ENCODE peak calls at places on chromosomes 7 and 10, in four cellular contexts. D is mammary epithelial cell, V is fibroblast of lung, J is IMR-90. R is an unnamed sample. For H3K27me3, the result is how much of the 10 kb centered on the place peaks cover.

GRCh38 chr10:129916506-129916995 is 47.5 kb downstream of the EBF3 start:
- DNase-seq in D (no peak), J (no peak), V (no peak), R (no peak)

GRCh38 chr7:44050915-44051560 is 6.5 kb downstream of the DBNL start:
- DNase-seq in J (no peak), V (no peak), D (no peak), R (no peak)

GRCh38 chr10:120941468-120941867 is 90.3 kb downstream of the WDR11 start:
- DNase-seq in J (no peak), V (no peak), D (no peak), R (no peak)

GRCh38 chr10:33287112-33287511 is 47.4 kb downstream of the NRP1 start:
- DNase-seq in D (no peak), J (no peak), V (no peak), R (no peak)

GRCh38 chr10:178208-178607 is 43.0 kb downstream of the ZMYND11 start:
- DNase-seq in D (peak), J (peak), V (peak), R (no peak)

GRCh38 chr7:157690058-157690832 is 353.4 kb downstream of the DNAJB6 start:
- DNase-seq in V (no peak), D (peak), J (no peak), R (peak)

GRCh38 chr10:29957887-29958330 is 101.5 kb downstream of the JCAD start:
- DNase-seq in D (no peak), J (no peak), V (peak), R (peak)

GRCh38 chr10:3068201-3068967 is 1.0 kb downstream of the PFKP start:
- DNase-seq in J (peak), V (peak), D (peak), R (peak)

GRCh38 chr7:13829231-13829630 is 160.2 kb downstream of the ETV1 start:
- DNase-seq in D (no peak), V (peak), J (peak), R (no peak)

GRCh38 chr7:18357691-18358090 is 137.9 kb upstream of the HDAC9 start:
- DNase-seq in J (peak), V (no peak), D (peak), R (no peak)

GRCh38 chr7:70092314-70093303 is 494.3 kb downstream of the AUTS2 start:
- DNase-seq in D (no peak), J (peak), V (peak), R (no peak)

GRCh38 chr7:87060288-87060537 is 759 bp upstream of the ELAPOR2 start:
- DNase-seq in V (no peak), J (no peak), D (no peak), R (no peak)

GRCh38 chr10:113872139-113873030 is 17.9 kb downstream of the NHLRC2 start:
- DNase-seq in J (no peak), D (no peak), V (no peak), R (no peak)
- TF ChIP-seq CTCF in J (no peak), D (no peak), V (no peak), R (no peak)

GRCh38 chr7:432933-433332 is 86.7 kb downstream of the PDGFA start:
- DNase-seq in V (no peak), D (no peak), J (no peak), R (no peak)
- H3K27me3 ChIP-seq in V (under half), D (under half), J (under half), R (under half)

GRCh38 chr7:128880791-128881457 is 18.3 kb downstream of the ATP6V1F start:
- DNase-seq in V (no peak), D (no peak), J (no peak), R (no peak)

GRCh38 chr7:128878226-128879105 is 15.8 kb downstream of the ATP6V1F start:
- DNase-seq in V (no peak), D (no peak), J (no peak), R (no peak)

GRCh38 chr7:128881458-128882125 is 18.9 kb downstream of the ATP6V1F start:
- DNase-seq in V (no peak), J (no peak), D (no peak), R (no peak)

GRCh38 chr7:128879461-128879938 is 16.8 kb downstream of the ATP6V1F start:
- DNase-seq in V (no peak), D (no peak), J (no peak), R (no peak)

GRCh38 chr7:128879939-128880746 is 17.5 kb downstream of the ATP6V1F start:
- DNase-seq in J (peak), V (peak), D (peak), R (peak)
- TF ChIP-seq CTCF in J (peak), V (peak), D (peak), R (peak)

GRCh38 chr10:25177754-25178135 is 2.9 kb downstream of the GPR158 start:
- DNase-seq in V (no peak), D (no peak), J (no peak), R (no peak)

GRCh38 chr10:25178411-25178810 is 3.6 kb downstream of the GPR158 start:
- DNase-seq in V (no peak), J (no peak), D (no peak), R (no peak)

GRCh38 chr10:25176421-25176968 is 1.7 kb downstream of the GPR158 start:
- DNase-seq in V (no peak), D (no peak), J (no peak), R (no peak)

GRCh38 chr10:25175527-25176420 is 973 bp downstream of the GPR158 start:
- DNase-seq in D (no peak), V (no peak), J (no peak), R (no peak)

GRCh38 chr10:25177093-25177753 is 2.4 kb downstream of the GPR158 start:
- DNase-seq in J (no peak), D (no peak), V (no peak), R (no peak)
- H3K27me3 ChIP-seq in J (under half), D (under half), V (under half), R (under half)

GRCh38 chr10:34815174-34816066 is at the start of gene PARD3:
- DNase-seq in V (peak), J (peak), D (peak), R (no peak)

GRCh38 chr10:34814228-34815173 is 595 bp downstream of the PARD3 start:
- DNase-seq in D (peak), V (peak), J (peak), R (no peak)

GRCh38 chr10:34817586-34817985 is 2.5 kb upstream of the PARD3 start:
- DNase-seq in J (no peak), V (no peak), D (no peak), R (no peak)

GRCh38 chr10:34817054-34817453 is 2.0 kb upstream of the PARD3 start:
- DNase-seq in D (no peak), J (no peak), V (no peak), R (no peak)

GRCh38 chr10:34816067-34817002 is 1.2 kb upstream of the PARD3 start:
- DNase-seq in V (peak), D (no peak), J (peak), R (no peak)
- TF ChIP-seq CTCF in V (peak), D (no peak), J (no peak), R (no peak)

GRCh38 chr7:155569681-155570080 is 23.3 kb upstream of the CNPY1 start:
- DNase-seq in J (no peak), D (no peak), V (no peak), R (no peak)
- H3K27me3 ChIP-seq in J (under half), D (under half), V (under half), R (under half)

GRCh38 chr7:67724435-67724834 is 727.8 kb downstream of the TYW1 start:
- DNase-seq in D (no peak), V (no peak), J (no peak), R (no peak)

GRCh38 chr7:67725437-67725836 is 728.8 kb downstream of the TYW1 start:
- DNase-seq in V (no peak), D (no peak), J (no peak), R (no peak)

GRCh38 chr7:67724955-67725354 is 728.3 kb downstream of the TYW1 start:
- DNase-seq in J (no peak), V (no peak), D (no peak), R (no peak)

DNA sequence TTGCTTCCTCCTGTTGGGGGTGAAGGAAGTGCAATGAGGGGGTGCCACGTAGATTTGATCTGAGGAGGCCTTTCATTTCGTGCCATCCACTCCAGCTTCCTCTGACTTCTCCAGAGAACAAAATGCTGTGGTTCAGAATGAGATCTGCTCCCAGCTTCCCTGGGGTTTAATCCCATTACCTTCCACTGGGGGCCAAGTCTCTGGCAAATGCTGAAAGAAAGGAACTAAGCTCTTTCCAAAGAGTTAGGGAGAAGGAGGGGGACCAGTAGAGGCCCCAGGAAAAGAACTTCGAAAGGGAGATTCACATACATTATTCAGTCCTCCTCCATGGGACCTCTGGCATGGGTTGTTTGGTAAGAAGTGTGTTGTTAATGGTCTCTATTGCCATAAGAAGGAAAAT is 727.0 kb downstream of the TYW1 start:
- DNase-seq in D (no peak), J (no peak), V (no peak), R (no peak)
- TF ChIP-seq CTCF in D (no peak), J (no peak), V (no peak), R (no peak)

GRCh38 chr7:148501707-148502139 is 88.8 kb upstream of the C7orf33 start:
- DNase-seq in J (no peak), D (no peak), V (no peak), R (no peak)
- H3K27me3 ChIP-seq in J (under half), D (under half), V (under half), R (under half)

GRCh38 chr10:114571316-114571999 is 86.6 kb downstream of the ABLIM1 start:
- DNase-seq in V (no peak), J (no peak), D (no peak), R (no peak)
- TF ChIP-seq CTCF in V (no peak), J (no peak), D (peak), R (no peak)

DNA sequence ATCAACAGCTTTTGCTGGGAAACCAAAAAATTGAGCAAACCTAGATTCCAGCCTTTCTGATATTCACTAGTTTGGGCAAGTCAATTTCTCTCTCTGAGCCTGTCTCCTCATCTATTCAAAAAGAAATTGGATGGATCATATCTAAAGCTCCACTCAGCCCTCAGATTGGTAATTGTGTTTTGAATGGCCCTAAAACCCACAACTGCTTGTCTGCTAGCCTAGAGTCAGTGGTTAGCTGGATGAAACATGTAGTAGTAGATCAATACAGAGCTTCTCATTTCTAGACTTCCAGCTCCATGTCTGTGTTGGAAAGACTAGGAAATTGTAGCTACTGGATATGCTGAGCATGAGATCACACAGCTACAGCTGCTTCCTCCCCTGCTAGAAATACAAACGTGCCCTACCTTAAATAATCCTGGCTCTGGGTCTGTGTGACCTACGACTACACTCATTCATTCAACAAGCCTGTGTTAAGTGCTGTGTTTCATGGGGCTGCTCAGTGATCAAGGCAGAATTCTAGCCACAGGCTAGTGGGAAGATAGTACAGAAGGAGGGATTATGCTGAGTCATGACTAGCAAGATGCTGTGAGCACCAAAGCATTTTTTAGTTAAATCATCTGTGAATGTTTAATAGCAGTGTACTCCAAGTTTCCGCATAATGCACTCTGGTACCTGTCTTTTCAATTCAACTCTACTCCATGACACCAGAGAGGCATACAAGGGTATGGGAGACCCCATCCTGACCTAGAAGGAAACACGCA is 15.7 kb downstream of the DNTT start:
- DNase-seq in V (no peak), J (no peak), D (no peak), R (peak)
- H3K27me3 ChIP-seq in V (under half), J (under half), D (under half), R (under half)